ENCODE peak calls at places on chromosome 19, in four cellular contexts. One of them, this sample, is unnamed.

GRCh38 chr19:35136977-35137702 is 1.5 kb upstream of the FXYD1 start:
- DNase-seq in stomach: no peak
- DNase-seq in RPMI8226: no peak
- DNase-seq in neuronal stem cell: no peak
- DNase-seq in this sample: peak; percentile 36

GRCh38 chr19:30222428-30222873 is 149.7 kb upstream of the ZNF536 start:
- DNase-seq in RPMI8226: no peak
- DNase-seq in neuronal stem cell: no peak
- DNase-seq in stomach: no peak
- DNase-seq in this sample: peak; percentile 25

GRCh38 chr19:46206176-46206575 is 23.4 kb upstream of the IGFL1 start:
- DNase-seq in stomach: no peak
- DNase-seq in RPMI8226: no peak
- DNase-seq in neuronal stem cell: no peak
- DNase-seq in this sample: no peak

GRCh38 chr19:29292562-29292961 is 79.6 kb upstream of the UQCRFS1 start:
- DNase-seq in stomach: no peak
- DNase-seq in RPMI8226: no peak
- DNase-seq in neuronal stem cell: no peak
- DNase-seq in this sample: no peak

GRCh38 chr19:43229315-43229714 is 23.9 kb upstream of the PSG4 start:
- DNase-seq in RPMI8226: no peak
- DNase-seq in stomach: no peak
- DNase-seq in neuronal stem cell: no peak
- DNase-seq in this sample: peak; percentile 24

GRCh38 chr19:51751655-51752054 is at the start of gene FPR1:
- DNase-seq in neuronal stem cell: no peak
- DNase-seq in RPMI8226: no peak
- DNase-seq in stomach: no peak
- DNase-seq in this sample: no peak

GRCh38 chr19:1840541-1841115 is 7.7 kb downstream of the REXO1 start:
- DNase-seq in RPMI8226: no peak
- DNase-seq in neuronal stem cell: no peak
- DNase-seq in stomach: no peak
- DNase-seq in this sample: no peak

GRCh38 chr19:1250374-1251232 is 2.2 kb downstream of the MIDN start:
- DNase-seq in stomach: no peak
- DNase-seq in RPMI8226: no peak
- DNase-seq in neuronal stem cell: peak; percentile 93
- DNase-seq in this sample: peak; percentile 63

GRCh38 chr19:6394831-6395230 is 1.9 kb upstream of the GTF2F1 start:
- DNase-seq in neuronal stem cell: no peak
- DNase-seq in RPMI8226: no peak
- DNase-seq in stomach: no peak
- DNase-seq in this sample: no peak

GRCh38 chr19:50333235-50333736 is 4.1 kb upstream of the KCNC3 start:
- DNase-seq in neuronal stem cell: peak; percentile 94
- DNase-seq in RPMI8226: peak; percentile 92
- DNase-seq in stomach: peak; percentile 89
- DNase-seq in this sample: peak; percentile 76

GRCh38 chr19:51783373-51783772 is 11.6 kb upstream of the FPR3 start:
- DNase-seq in stomach: no peak
- DNase-seq in RPMI8226: peak; percentile 39
- DNase-seq in neuronal stem cell: no peak
- DNase-seq in this sample: peak; percentile 46

GRCh38 chr19:53916004-53916403 is 6.9 kb downstream of the CACNG7 start:
- DNase-seq in stomach: no peak
- DNase-seq in RPMI8226: no peak
- DNase-seq in neuronal stem cell: no peak
- DNase-seq in this sample: peak; percentile 78

GRCh38 chr19:46984077-46985010 is 35.3 kb upstream of the NPAS1 start:
- DNase-seq in RPMI8226: no peak
- DNase-seq in neuronal stem cell: no peak
- DNase-seq in stomach: no peak
- DNase-seq in this sample: no peak

GRCh38 chr19:11288349-11288748 is 7.6 kb upstream of the TSPAN16 start:
- DNase-seq in stomach: no peak
- DNase-seq in RPMI8226: peak; percentile 22
- DNase-seq in neuronal stem cell: no peak
- DNase-seq in this sample: peak; percentile 33

GRCh38 chr19:8336665-8337064 is 6.4 kb downstream of the KANK3 start:
- DNase-seq in RPMI8226: no peak
- DNase-seq in neuronal stem cell: no peak
- DNase-seq in stomach: no peak
- DNase-seq in this sample: no peak

GRCh38 chr19:3346677-3347353 is 19.6 kb upstream of the NFIC start:
- DNase-seq in RPMI8226: no peak
- DNase-seq in stomach: peak; percentile 83
- DNase-seq in neuronal stem cell: no peak
- DNase-seq in this sample: no peak

GRCh38 chr19:17944301-17944700 is 11.5 kb downstream of the CCDC124 start:
- DNase-seq in RPMI8226: no peak
- DNase-seq in neuronal stem cell: no peak
- DNase-seq in stomach: no peak
- DNase-seq in this sample: no peak

GRCh38 chr19:58476498-58477015 is 405 bp downstream of the ZNF446 start:
- DNase-seq in RPMI8226: no peak
- DNase-seq in stomach: no peak
- DNase-seq in neuronal stem cell: no peak
- DNase-seq in this sample: no peak

GRCh38 chr19:45440873-45441654 is 17.3 kb upstream of the ERCC1 start:
- DNase-seq in RPMI8226: no peak
- DNase-seq in neuronal stem cell: no peak
- DNase-seq in stomach: no peak
- DNase-seq in this sample: no peak

GRCh38 chr19:40279120-40279551 is 6.0 kb downstream of the AKT2 start:
- DNase-seq in RPMI8226: no peak
- DNase-seq in neuronal stem cell: no peak
- DNase-seq in stomach: no peak
- DNase-seq in this sample: no peak